ENCODE peak calls at places on chromosomes 3 and 15, in six cellular contexts. Z is A549, G is PC-3, W is ovary, S is pancreas, N is testis. X is an unnamed sample.

GRCh38 chr3:121228971-121229370 is 316.8 kb downstream of the POLQ start:
- DNase-seq in Z (no peak), S (no peak), W (no peak), N (no peak), G (no peak), X (no peak)

GRCh38 chr3:14592836-14593235 is 52.7 kb upstream of the GRIP2 start:
- DNase-seq in Z (no peak), G (no peak), N (no peak), S (no peak), W (no peak), X (no peak)

GRCh38 chr3:4656059-4656458 is 162.9 kb downstream of the ITPR1 start:
- DNase-seq in N (peak), W (peak), G (peak), Z (peak), S (peak), X (peak)

GRCh38 chr15:41821831-41822230 is 6.1 kb upstream of the JMJD7 start:
- DNase-seq in Z (no peak), S (no peak), N (no peak), G (no peak), W (no peak), X (no peak)

GRCh38 chr15:50224606-50225005 is 40.9 kb downstream of the HDC start:
- DNase-seq in W (no peak), S (no peak), G (no peak), Z (no peak), N (no peak), X (no peak)

GRCh38 chr3:58640700-58641372 is 25.7 kb downstream of the FAM3D start:
- DNase-seq in Z (peak), S (peak), G (peak), W (peak), N (peak), X (no peak)

GRCh38 chr15:41512078-41512394 is 1.6 kb downstream of the LTK start:
- DNase-seq in Z (no peak), S (no peak), N (no peak), G (no peak), W (no peak), X (no peak)

GRCh38 chr15:69390575-69390974 is 23.6 kb upstream of the KIF23 start:
- DNase-seq in S (no peak), G (peak), Z (no peak), N (no peak), W (no peak), X (peak)

GRCh38 chr15:98873441-98874218 is 134.0 kb downstream of the PGPEP1L start:
- DNase-seq in S (no peak), W (no peak), G (peak), N (no peak), Z (peak), X (no peak)

GRCh38 chr3:36941162-36941561 is 3.7 kb downstream of the TRANK1 start:
- DNase-seq in S (no peak), W (no peak), G (no peak), Z (no peak), N (no peak), X (no peak)

GRCh38 chr3:100416176-100416575 is 14.8 kb downstream of the LNP1 start:
- DNase-seq in N (no peak), W (no peak), G (no peak), Z (no peak), S (no peak), X (no peak)

GRCh38 chr3:100420885-100421284 is 19.5 kb downstream of the LNP1 start:
- DNase-seq in S (no peak), W (no peak), G (no peak), Z (no peak), N (no peak), X (no peak)

GRCh38 chr3:100416863-100417262 is 15.5 kb downstream of the LNP1 start:
- DNase-seq in N (no peak), G (no peak), S (no peak), W (no peak), Z (no peak), X (no peak)

GRCh38 chr3:100423611-100424010 is 22.3 kb downstream of the LNP1 start:
- DNase-seq in N (no peak), S (no peak), Z (no peak), W (no peak), G (no peak), X (no peak)

DNA sequence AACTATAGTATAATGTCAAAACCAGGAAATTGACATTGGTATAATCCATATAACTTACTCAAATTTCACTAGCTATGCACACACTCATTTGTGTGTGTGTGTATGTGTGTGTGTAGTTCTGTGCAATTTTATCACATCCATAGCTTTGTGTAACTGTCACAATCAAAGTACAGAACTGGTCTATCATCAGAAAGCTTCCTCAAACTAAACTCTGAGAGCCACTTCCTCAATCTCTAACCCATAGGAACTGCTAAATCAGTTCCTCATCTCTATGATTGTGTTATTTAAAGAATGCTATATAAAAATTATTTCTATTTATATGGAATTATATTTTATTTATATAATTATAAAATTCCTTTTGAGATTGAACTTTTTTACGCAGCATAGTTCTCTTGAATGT is 18.1 kb downstream of the LNP1 start:
- DNase-seq in W (no peak), G (no peak), Z (no peak), S (no peak), N (no peak), X (no peak)
- H3K4me3 ChIP-seq in W (no peak), G (no peak), Z (no peak), S (no peak), N (no peak), X (no peak)

DNA sequence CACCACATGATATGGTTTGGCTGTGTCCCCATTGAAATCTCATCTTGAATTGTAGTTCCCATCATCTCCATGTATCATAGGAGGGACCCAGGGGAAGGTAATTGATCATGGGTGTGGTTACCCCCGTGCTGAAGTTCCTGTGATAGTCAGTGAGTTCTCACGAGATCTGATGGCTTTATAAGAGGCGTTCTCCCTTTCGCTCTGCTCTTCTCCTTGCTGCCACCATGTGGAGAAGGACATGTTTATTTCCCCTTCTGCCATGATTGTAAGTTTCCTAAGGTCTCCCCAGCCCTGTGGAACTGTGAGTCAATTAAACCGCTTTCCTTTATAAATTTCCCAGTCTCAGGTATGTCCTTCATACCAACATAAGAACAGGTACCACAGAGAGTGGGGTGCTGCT is 21.9 kb downstream of the OSTN start:
- DNase-seq in Z (no peak), N (no peak), G (peak), S (no peak), W (no peak), X (no peak)
- TF ChIP-seq CTCF in Z (no peak), N (no peak), G (peak), S (no peak), W (no peak), X (no peak)

GRCh38 chr15:31214864-31215489 is 111.7 kb upstream of the KLF13 start:
- DNase-seq in Z (no peak), S (no peak), W (peak), N (peak), G (peak), X (no peak)

GRCh38 chr15:31217566-31218270 is 108.9 kb upstream of the KLF13 start:
- DNase-seq in G (no peak), W (no peak), S (no peak), Z (no peak), N (no peak), X (no peak)

GRCh38 chr15:31217067-31217466 is 109.6 kb upstream of the KLF13 start:
- DNase-seq in Z (no peak), S (no peak), N (no peak), W (no peak), G (no peak), X (no peak)

GRCh38 chr15:31215490-31216209 is 111.0 kb upstream of the KLF13 start:
- DNase-seq in W (peak), G (peak), Z (peak), S (peak), N (peak), X (no peak)

DNA sequence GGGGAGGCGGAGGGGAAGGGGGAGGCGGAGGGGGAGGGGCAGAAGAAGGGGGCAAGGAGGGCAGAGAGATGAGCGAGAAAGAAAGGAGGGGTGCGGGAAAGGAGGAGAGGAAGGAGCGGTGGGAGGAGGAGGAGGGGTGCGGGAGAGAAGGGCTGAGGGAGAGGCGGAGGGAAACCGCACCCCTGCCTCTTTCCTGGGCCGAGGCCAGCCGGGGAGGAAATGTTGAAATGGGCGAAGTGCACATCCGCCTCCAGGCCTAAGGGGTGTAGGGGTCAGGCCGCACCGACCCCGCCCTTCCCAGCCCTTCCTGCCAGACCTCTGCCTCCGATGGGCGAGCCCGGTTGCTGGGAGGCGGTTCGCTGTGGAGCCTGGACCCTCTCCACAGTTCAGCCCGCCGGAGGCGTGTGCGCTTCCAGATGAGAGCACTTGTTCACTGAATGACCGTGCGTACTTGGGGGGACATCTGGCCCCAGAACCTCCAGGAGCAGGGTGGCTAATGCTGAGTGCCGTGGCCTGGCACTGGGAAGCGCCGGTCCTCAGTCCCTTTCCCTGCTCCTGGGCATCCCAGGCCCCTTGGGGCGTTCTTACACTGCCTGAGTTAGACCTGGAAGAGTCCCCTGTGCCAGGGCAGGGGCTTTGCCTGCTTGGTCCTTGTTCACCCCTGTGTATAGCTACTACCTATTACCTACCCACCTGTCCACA is 110.3 kb upstream of the KLF13 start:
- DNase-seq in N (peak), S (peak), G (peak), Z (peak), W (peak), X (no peak)
- H3K4me3 ChIP-seq in N (peak), S (peak), G (peak), Z (peak), W (peak), X (peak)

GRCh38 chr15:33960160-33960559 is 8.1 kb upstream of the CHRM5 start:
- DNase-seq in N (no peak), W (no peak), G (no peak), Z (no peak), S (no peak), X (no peak)

GRCh38 chr15:33968224-33968623 is at the start of gene CHRM5:
- DNase-seq in G (no peak), W (no peak), Z (no peak), N (no peak), S (no peak), X (no peak)

GRCh38 chr15:33964665-33965040 is 3.6 kb upstream of the CHRM5 start:
- DNase-seq in W (no peak), Z (no peak), G (no peak), N (no peak), S (no peak), X (no peak)

GRCh38 chr15:33963831-33964664 is 4.2 kb upstream of the CHRM5 start:
- DNase-seq in Z (peak), G (peak), S (no peak), N (no peak), W (no peak), X (no peak)
- TF ChIP-seq CTCF in Z (peak), G (peak), S (no peak), N (peak), W (no peak), X (peak)

GRCh38 chr3:23750573-23751484 is 54.9 kb upstream of the UBE2E1 start:
- DNase-seq in N (no peak), S (no peak), G (peak), W (no peak), Z (no peak), X (no peak)
- H3K4me3 ChIP-seq in N (no peak), S (no peak), G (no peak), W (no peak), Z (no peak), X (no peak)

GRCh38 chr3:33373082-33373437 is 67.1 kb downstream of the UBP1 start:
- DNase-seq in G (no peak), S (no peak), Z (no peak), W (no peak), N (no peak), X (no peak)
- TF ChIP-seq CTCF in G (no peak), S (no peak), Z (no peak), W (no peak), N (no peak), X (no peak)

GRCh38 chr3:100073555-100074307 is 40.6 kb downstream of the FILIP1L start:
- DNase-seq in Z (no peak), G (no peak), S (no peak), W (peak), N (no peak), X (no peak)
- H3K4me3 ChIP-seq in Z (no peak), G (no peak), S (no peak), W (no peak), N (no peak), X (no peak)

DNA sequence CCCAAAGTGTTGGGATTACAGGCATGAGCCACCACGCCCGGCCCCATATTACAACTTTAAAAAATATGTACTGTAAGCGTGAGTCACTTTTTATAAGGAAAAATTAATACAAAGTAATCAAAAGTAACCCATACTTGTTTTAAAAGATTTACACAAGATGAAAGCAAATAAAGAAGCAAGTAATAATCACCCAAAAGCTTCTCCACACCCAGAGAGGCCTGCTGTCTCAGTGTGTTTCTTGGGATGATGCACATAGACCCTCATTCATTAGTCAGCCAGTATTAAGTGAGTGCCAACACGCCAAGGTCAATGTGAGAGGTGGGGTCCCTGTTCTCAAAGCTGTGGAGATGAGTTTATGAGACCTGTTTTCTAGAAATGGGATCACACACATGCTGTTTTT is 12.0 kb downstream of the RPL32 start:
- DNase-seq in S (no peak), G (peak), W (no peak), N (no peak), Z (no peak), X (no peak)
- TF ChIP-seq CTCF in S (no peak), G (no peak), W (no peak), N (no peak), Z (no peak), X (no peak)